ENCODE peak calls at places on chromosomes 16 and 17, in four cellular contexts. One of them, this sample, is unnamed.

GRCh38 chr16:49593423-49594040 is 219.9 kb downstream of the C16orf78 start:
- DNase-seq in WERI-Rb-1: peak; percentile 21
- DNase-seq in epithelial cell of esophagus: no peak
- DNase-seq in AG04450: no peak
- DNase-seq in this sample: no peak

GRCh38 chr17:7122386-7122785 is 7.8 kb upstream of the ASGR2 start:
- DNase-seq in WERI-Rb-1: no peak
- DNase-seq in epithelial cell of esophagus: no peak
- DNase-seq in AG04450: no peak
- DNase-seq in this sample: no peak

GRCh38 chr16:77897831-77898540 is 109.6 kb downstream of the VAT1L start:
- DNase-seq in WERI-Rb-1: no peak
- DNase-seq in epithelial cell of esophagus: no peak
- DNase-seq in AG04450: no peak
- DNase-seq in this sample: no peak

GRCh38 chr16:79542196-79542859 is 58.2 kb downstream of the MAF start:
- DNase-seq in WERI-Rb-1: no peak
- DNase-seq in epithelial cell of esophagus: no peak
- DNase-seq in AG04450: no peak
- DNase-seq in this sample: no peak

GRCh38 chr17:27760069-27760885 is 40.1 kb downstream of the NOS2 start:
- DNase-seq in WERI-Rb-1: peak; percentile 78
- DNase-seq in epithelial cell of esophagus: peak; percentile 43
- DNase-seq in AG04450: no peak
- DNase-seq in this sample: peak; percentile 73

GRCh38 chr17:10155334-10156081 is 42.9 kb downstream of the GAS7 start:
- DNase-seq in WERI-Rb-1: no peak
- DNase-seq in epithelial cell of esophagus: no peak
- DNase-seq in AG04450: no peak
- DNase-seq in this sample: no peak

GRCh38 chr17:45334231-45334630 is 17.4 kb upstream of the MAP3K14 start:
- DNase-seq in WERI-Rb-1: no peak
- DNase-seq in epithelial cell of esophagus: peak; percentile 37
- DNase-seq in AG04450: no peak
- DNase-seq in this sample: peak; percentile 14

GRCh38 chr16:2341456-2342447 is 1.2 kb upstream of the ABCA3 start:
- DNase-seq in WERI-Rb-1: no peak
- DNase-seq in epithelial cell of esophagus: no peak
- DNase-seq in AG04450: no peak
- DNase-seq in this sample: peak; percentile 25

GRCh38 chr17:6930754-6931153 is 65.1 kb upstream of the ALOX12 start:
- DNase-seq in WERI-Rb-1: no peak
- DNase-seq in epithelial cell of esophagus: no peak
- DNase-seq in AG04450: no peak
- DNase-seq in this sample: no peak

GRCh38 chr16:9348912-9349311 is 257.5 kb downstream of the HAPSTR1 start:
- DNase-seq in WERI-Rb-1: no peak
- DNase-seq in epithelial cell of esophagus: no peak
- DNase-seq in AG04450: no peak
- DNase-seq in this sample: no peak

GRCh38 chr16:24999856-25000447 is 15.2 kb downstream of the ARHGAP17 start:
- DNase-seq in WERI-Rb-1: no peak
- DNase-seq in epithelial cell of esophagus: no peak
- DNase-seq in AG04450: no peak
- DNase-seq in this sample: no peak

GRCh38 chr17:65359016-65359415 is 202.4 kb downstream of the AXIN2 start:
- DNase-seq in WERI-Rb-1: no peak
- DNase-seq in epithelial cell of esophagus: peak; percentile 80
- DNase-seq in AG04450: peak; percentile 33
- DNase-seq in this sample: no peak

GRCh38 chr17:32016231-32016630 is 9.0 kb downstream of the LRRC37B start:
- DNase-seq in WERI-Rb-1: no peak
- DNase-seq in epithelial cell of esophagus: no peak
- DNase-seq in AG04450: no peak
- DNase-seq in this sample: no peak

GRCh38 chr16:50742521-50743150 is 750 bp downstream of the CYLD start:
- DNase-seq in WERI-Rb-1: no peak
- DNase-seq in epithelial cell of esophagus: peak; percentile 55
- DNase-seq in AG04450: no peak
- DNase-seq in this sample: no peak

GRCh38 chr16:58243528-58244004 is 45.7 kb upstream of the CSNK2A2 start:
- DNase-seq in WERI-Rb-1: no peak
- DNase-seq in epithelial cell of esophagus: peak; percentile 90
- DNase-seq in AG04450: no peak
- DNase-seq in this sample: no peak
- TF ChIP-seq CTCF in WERI-Rb-1: no peak
- TF ChIP-seq CTCF in epithelial cell of esophagus: peak; percentile 32
- TF ChIP-seq CTCF in AG04450: no peak
- TF ChIP-seq CTCF in this sample: no peak

GRCh38 chr17:18224428-18225120 is 861 bp upstream of the LLGL1 start:
- DNase-seq in WERI-Rb-1: peak; percentile 58
- DNase-seq in epithelial cell of esophagus: no peak
- DNase-seq in AG04450: no peak
- DNase-seq in this sample: no peak
- TF ChIP-seq CTCF in WERI-Rb-1: no peak
- TF ChIP-seq CTCF in epithelial cell of esophagus: no peak
- TF ChIP-seq CTCF in AG04450: no peak
- TF ChIP-seq CTCF in this sample: no peak

GRCh38 chr16:74605746-74606520 is 981 bp downstream of the GLG1 start:
- DNase-seq in WERI-Rb-1: no peak
- DNase-seq in epithelial cell of esophagus: no peak
- DNase-seq in AG04450: no peak
- DNase-seq in this sample: no peak

GRCh38 chr16:74607967-74608356 is 1.0 kb upstream of the GLG1 start:
- DNase-seq in WERI-Rb-1: peak; percentile 11
- DNase-seq in epithelial cell of esophagus: no peak
- DNase-seq in AG04450: no peak
- DNase-seq in this sample: no peak

GRCh38 chr16:74605332-74605731 is 1.6 kb downstream of the GLG1 start:
- DNase-seq in WERI-Rb-1: no peak
- DNase-seq in epithelial cell of esophagus: no peak
- DNase-seq in AG04450: no peak
- DNase-seq in this sample: no peak

GRCh38 chr16:74607310-74607966 is 524 bp upstream of the GLG1 start:
- DNase-seq in WERI-Rb-1: no peak
- DNase-seq in epithelial cell of esophagus: no peak
- DNase-seq in AG04450: no peak
- DNase-seq in this sample: no peak

DNA sequence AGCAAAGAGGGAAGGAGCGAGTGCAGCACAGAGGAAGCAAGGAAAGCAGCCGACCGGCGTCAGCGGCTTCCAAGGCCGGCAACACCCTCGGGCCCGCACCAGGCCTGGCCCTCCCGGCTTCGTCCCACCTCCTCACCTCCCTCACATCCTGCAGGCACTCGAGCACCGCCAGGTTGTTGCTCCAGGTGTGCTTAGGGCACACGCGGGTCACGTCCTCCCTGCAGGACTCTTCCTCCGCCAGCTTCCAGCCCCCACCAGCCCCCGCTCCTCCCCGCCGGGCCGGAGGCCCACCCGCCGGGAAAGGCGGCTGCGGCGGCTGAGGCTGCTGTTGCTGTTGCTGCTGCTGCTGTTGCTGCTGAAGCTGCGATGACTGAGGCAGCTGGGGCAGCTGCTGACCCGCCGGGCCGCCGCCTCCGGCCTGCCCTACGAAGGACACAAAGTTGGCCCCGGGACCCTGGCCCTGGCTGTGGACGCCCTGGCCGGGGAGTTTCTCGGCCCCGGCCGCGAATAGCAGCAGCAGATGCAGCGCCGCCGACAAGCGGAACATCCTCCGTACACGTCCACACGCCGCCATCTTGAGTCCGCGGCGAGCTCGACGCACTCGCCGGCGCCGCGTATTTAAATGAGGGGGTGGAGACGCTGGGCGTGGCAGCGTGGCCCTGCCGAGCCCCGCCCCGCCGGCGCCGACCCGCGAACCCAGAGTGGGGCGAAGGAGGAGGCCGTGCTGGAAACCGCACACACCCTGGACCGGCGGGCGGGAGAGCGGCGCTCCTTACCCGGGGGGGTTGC is at the start of gene GLG1:
- DNase-seq in WERI-Rb-1: peak; percentile 89
- DNase-seq in epithelial cell of esophagus: peak; percentile 94
- DNase-seq in AG04450: peak; percentile 74
- DNase-seq in this sample: peak; percentile 94
- TF ChIP-seq CTCF in WERI-Rb-1: no peak
- TF ChIP-seq CTCF in epithelial cell of esophagus: no peak
- TF ChIP-seq CTCF in AG04450: no peak
- TF ChIP-seq CTCF in this sample: no peak

DNA sequence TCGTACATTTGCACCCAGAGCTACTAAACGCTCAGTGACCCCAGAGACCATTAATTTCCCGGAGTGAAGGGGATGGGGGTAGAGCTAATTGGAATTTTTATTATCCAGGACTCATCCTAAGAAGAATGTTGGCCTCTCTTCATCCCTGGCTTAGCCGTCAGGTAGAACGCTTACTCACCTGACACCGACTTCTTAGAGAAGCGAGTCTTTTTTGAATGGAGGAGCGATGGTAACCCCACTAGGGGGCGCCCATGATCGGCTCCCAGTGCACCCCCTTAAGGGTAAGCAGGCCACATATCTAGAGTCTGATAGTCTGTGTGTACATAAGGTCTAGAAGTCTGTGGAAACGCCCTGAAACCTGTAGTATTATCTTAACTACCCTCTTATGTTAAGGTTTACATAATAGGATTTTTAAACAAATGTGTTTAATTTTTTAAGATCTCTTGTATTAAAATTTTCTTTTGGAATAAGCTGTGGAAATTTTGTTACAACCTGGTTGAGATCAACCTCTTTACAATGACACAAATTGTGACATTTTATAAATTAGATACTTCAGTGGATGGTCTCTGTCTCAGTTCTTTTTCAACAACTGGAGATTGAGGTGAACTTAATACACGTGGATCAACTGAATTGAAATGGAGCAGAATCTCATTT is 229.8 kb downstream of the CPPED1 start:
- DNase-seq in WERI-Rb-1: peak; percentile 81
- DNase-seq in epithelial cell of esophagus: no peak
- DNase-seq in AG04450: no peak
- DNase-seq in this sample: no peak
- TF ChIP-seq CTCF in WERI-Rb-1: peak; percentile 76
- TF ChIP-seq CTCF in epithelial cell of esophagus: no peak
- TF ChIP-seq CTCF in AG04450: peak; percentile 30
- TF ChIP-seq CTCF in this sample: no peak

DNA sequence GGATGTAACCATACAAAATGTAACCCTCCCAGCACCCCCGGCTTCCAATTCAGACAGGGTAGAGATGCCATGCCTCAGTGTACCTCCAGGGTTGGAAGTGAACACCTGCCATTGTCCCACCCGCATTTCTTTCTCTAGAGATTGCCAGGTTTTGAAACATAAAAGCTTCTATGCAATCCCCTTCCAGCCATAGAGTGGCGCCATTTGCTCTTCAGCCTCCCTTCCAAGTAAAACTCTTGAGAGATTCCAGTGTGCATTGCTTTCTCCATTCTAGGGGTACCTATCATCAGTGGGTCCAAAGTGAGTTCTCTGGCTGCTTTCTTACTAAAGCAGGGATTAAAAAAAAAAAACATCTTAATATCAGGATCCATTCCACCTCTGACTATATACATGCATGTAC is 133.1 kb upstream of the RPL38 start:
- DNase-seq in WERI-Rb-1: no peak
- DNase-seq in epithelial cell of esophagus: no peak
- DNase-seq in AG04450: no peak
- DNase-seq in this sample: no peak
- TF ChIP-seq CTCF in WERI-Rb-1: peak; percentile 43
- TF ChIP-seq CTCF in epithelial cell of esophagus: no peak
- TF ChIP-seq CTCF in AG04450: no peak
- TF ChIP-seq CTCF in this sample: no peak

DNA sequence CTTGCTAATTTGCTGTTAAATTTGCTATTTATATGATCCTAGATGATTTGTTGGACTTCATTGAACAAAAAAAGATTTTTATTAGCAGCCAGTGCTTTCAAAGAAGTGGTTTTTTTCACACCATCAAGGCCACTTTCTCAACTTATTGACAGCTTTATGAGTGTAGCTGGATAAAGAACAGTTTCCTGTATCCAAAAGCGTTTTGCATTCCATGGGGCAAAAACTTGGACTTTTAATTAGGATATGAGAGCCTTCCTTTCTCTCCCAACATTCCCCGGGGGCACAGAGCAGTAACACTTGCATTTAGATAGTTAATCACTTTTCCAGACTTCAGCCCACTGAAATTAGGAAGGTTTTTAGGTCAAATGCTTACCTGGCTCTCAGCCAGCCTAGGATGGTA is 177.1 kb upstream of the ELAC2 start:
- DNase-seq in WERI-Rb-1: no peak
- DNase-seq in epithelial cell of esophagus: no peak
- DNase-seq in AG04450: no peak
- DNase-seq in this sample: no peak
- TF ChIP-seq CTCF in WERI-Rb-1: no peak
- TF ChIP-seq CTCF in epithelial cell of esophagus: no peak
- TF ChIP-seq CTCF in AG04450: no peak
- TF ChIP-seq CTCF in this sample: no peak

GRCh38 chr16:3677994-3678393 is 23.5 kb downstream of the DNASE1 start:
- DNase-seq in WERI-Rb-1: no peak
- DNase-seq in epithelial cell of esophagus: no peak
- DNase-seq in AG04450: no peak
- DNase-seq in this sample: no peak

GRCh38 chr16:3675601-3676130 is 21.2 kb downstream of the DNASE1 start:
- DNase-seq in WERI-Rb-1: no peak
- DNase-seq in epithelial cell of esophagus: no peak
- DNase-seq in AG04450: no peak
- DNase-seq in this sample: no peak

DNA sequence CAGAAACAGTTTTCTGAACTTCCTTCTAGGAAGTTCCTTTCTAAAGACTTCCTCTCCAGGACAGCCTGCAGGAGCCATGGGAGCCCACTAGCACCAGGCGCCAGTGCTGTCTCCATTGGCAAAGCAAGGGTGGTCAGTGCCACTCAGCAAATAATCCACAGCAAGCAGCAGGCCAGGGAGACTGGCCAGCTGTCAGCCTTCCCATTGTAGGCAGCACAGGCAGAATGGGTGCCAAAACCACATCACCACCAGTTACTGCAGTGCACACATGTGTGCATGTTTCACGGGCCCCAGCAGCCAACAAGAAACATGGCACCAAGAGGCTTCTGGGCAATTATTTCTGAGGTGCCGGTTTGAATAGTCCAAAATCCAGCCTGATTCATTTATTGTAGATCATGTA is 26.7 kb downstream of the DNASE1 start:
- DNase-seq in WERI-Rb-1: no peak
- DNase-seq in epithelial cell of esophagus: no peak
- DNase-seq in AG04450: no peak
- DNase-seq in this sample: no peak
- TF ChIP-seq CTCF in WERI-Rb-1: no peak
- TF ChIP-seq CTCF in epithelial cell of esophagus: no peak
- TF ChIP-seq CTCF in AG04450: no peak
- TF ChIP-seq CTCF in this sample: no peak